ENCODE peak calls at places on chromosomes 12 and 14, in seven cellular contexts. One of them, this sample, is unnamed. For H3K4me1, the result is how much of the 10 kb centered on the place peaks cover.

GRCh38 chr12:7369274-7369729 is 65.4 kb downstream of the ACSM4 start:
- DNase-seq in uterus: no peak
- DNase-seq in A549: no peak
- DNase-seq in body of pancreas: no peak
- DNase-seq in tibial nerve: no peak
- DNase-seq in gastrocnemius medialis: peak
- DNase-seq in Peyer's patch: no peak
- DNase-seq in this sample: no peak

GRCh38 chr12:88144037-88144436 is 1.9 kb downstream of the TMTC3 start:
- DNase-seq in uterus: no peak
- DNase-seq in A549: no peak
- DNase-seq in body of pancreas: no peak
- DNase-seq in tibial nerve: no peak
- DNase-seq in gastrocnemius medialis: no peak
- DNase-seq in Peyer's patch: no peak
- DNase-seq in this sample: no peak

GRCh38 chr14:23297096-23297495 is 5.6 kb downstream of the PPP1R3E start:
- DNase-seq in uterus: no peak
- DNase-seq in A549: no peak
- DNase-seq in body of pancreas: no peak
- DNase-seq in tibial nerve: no peak
- DNase-seq in gastrocnemius medialis: no peak
- DNase-seq in Peyer's patch: no peak
- DNase-seq in this sample: no peak

GRCh38 chr14:73381379-73382013 is 76.8 kb downstream of the NUMB start:
- DNase-seq in uterus: no peak
- DNase-seq in A549: no peak
- DNase-seq in body of pancreas: no peak
- DNase-seq in tibial nerve: no peak
- DNase-seq in gastrocnemius medialis: no peak
- DNase-seq in Peyer's patch: no peak
- DNase-seq in this sample: no peak

GRCh38 chr12:121284551-121285390 is 11.7 kb downstream of the CAMKK2 start:
- DNase-seq in uterus: no peak
- DNase-seq in A549: no peak
- DNase-seq in body of pancreas: peak
- DNase-seq in tibial nerve: no peak
- DNase-seq in gastrocnemius medialis: no peak
- DNase-seq in Peyer's patch: peak
- DNase-seq in this sample: peak

GRCh38 chr12:118356809-118357326 is 15.8 kb downstream of the TAOK3 start:
- DNase-seq in uterus: no peak
- DNase-seq in A549: peak
- DNase-seq in body of pancreas: no peak
- DNase-seq in tibial nerve: no peak
- DNase-seq in gastrocnemius medialis: no peak
- DNase-seq in Peyer's patch: no peak
- DNase-seq in this sample: no peak

GRCh38 chr14:53055003-53055402 is 98.1 kb downstream of the DDHD1 start:
- DNase-seq in uterus: no peak
- DNase-seq in A549: peak
- DNase-seq in body of pancreas: no peak
- DNase-seq in tibial nerve: no peak
- DNase-seq in gastrocnemius medialis: no peak
- DNase-seq in Peyer's patch: no peak
- DNase-seq in this sample: no peak

GRCh38 chr12:123058980-123059379 is 78.5 kb downstream of the ARL6IP4 start:
- DNase-seq in uterus: no peak
- DNase-seq in A549: no peak
- DNase-seq in body of pancreas: no peak
- DNase-seq in tibial nerve: no peak
- DNase-seq in gastrocnemius medialis: no peak
- DNase-seq in Peyer's patch: no peak
- DNase-seq in this sample: no peak

GRCh38 chr14:31966896-31967668 is 110.0 kb upstream of the ARHGAP5 start:
- DNase-seq in uterus: no peak
- DNase-seq in A549: no peak
- DNase-seq in body of pancreas: no peak
- DNase-seq in tibial nerve: no peak
- DNase-seq in gastrocnemius medialis: no peak
- DNase-seq in Peyer's patch: no peak
- DNase-seq in this sample: no peak

GRCh38 chr12:104569348-104570173 is 112.8 kb downstream of the CHST11 start:
- DNase-seq in uterus: no peak
- DNase-seq in A549: no peak
- DNase-seq in body of pancreas: no peak
- DNase-seq in tibial nerve: no peak
- DNase-seq in gastrocnemius medialis: no peak
- DNase-seq in Peyer's patch: peak
- DNase-seq in this sample: peak

DNA sequence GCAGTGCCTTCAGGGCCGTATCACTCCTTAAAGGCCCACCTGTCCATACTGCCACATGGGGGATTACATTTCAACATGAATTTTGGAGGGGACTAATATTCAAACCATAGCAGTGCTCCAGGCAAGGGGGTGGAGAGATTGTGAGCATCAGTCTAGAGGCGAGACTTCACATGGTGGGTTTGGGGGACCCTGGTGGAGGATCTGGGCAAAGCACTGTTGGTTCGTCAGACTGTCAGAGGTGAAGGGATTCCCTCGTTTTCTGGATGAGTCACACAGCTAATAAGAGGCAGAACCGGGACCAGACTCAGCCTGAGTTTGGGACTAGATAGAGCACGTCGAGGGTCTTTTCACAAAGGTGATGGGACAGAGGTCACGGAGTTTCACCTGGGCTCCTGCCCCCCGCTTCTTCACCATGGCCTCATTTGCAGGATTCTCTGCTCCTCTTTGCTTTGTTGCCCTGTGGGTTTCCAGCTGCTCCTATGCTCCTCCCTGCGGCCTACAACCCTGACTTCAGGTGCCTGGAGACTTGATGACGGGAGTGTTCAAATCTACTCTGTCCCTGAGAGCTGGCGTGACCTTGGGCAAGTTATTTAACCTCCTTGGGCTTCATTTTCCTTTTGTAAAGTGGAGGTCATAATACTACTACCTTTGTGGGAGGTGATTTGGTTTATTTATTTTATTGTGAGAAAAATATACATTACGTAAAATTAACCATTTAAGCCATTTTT is 41.5 kb downstream of the TEAD4 start:
- DNase-seq in uterus: no peak
- DNase-seq in A549: no peak
- DNase-seq in body of pancreas: peak
- DNase-seq in tibial nerve: no peak
- DNase-seq in gastrocnemius medialis: peak
- DNase-seq in Peyer's patch: no peak
- DNase-seq in this sample: no peak
- TF ChIP-seq CTCF in uterus: no peak
- TF ChIP-seq CTCF in A549: no peak
- TF ChIP-seq CTCF in body of pancreas: no peak
- TF ChIP-seq CTCF in tibial nerve: no peak
- TF ChIP-seq CTCF in gastrocnemius medialis: peak
- TF ChIP-seq CTCF in Peyer's patch: no peak
- TF ChIP-seq CTCF in this sample: no peak

GRCh38 chr12:69008510-69008909 is 75.5 kb upstream of the CPM start:
- DNase-seq in uterus: no peak
- DNase-seq in A549: no peak
- DNase-seq in body of pancreas: no peak
- DNase-seq in tibial nerve: no peak
- DNase-seq in gastrocnemius medialis: no peak
- DNase-seq in Peyer's patch: no peak
- DNase-seq in this sample: no peak

GRCh38 chr12:69007166-69007857 is 74.3 kb upstream of the CPM start:
- DNase-seq in uterus: no peak
- DNase-seq in A549: peak
- DNase-seq in body of pancreas: peak
- DNase-seq in tibial nerve: no peak
- DNase-seq in gastrocnemius medialis: peak
- DNase-seq in Peyer's patch: peak
- DNase-seq in this sample: peak

GRCh38 chr12:69002969-69003368 is 70.0 kb upstream of the CPM start:
- DNase-seq in uterus: no peak
- DNase-seq in A549: no peak
- DNase-seq in body of pancreas: no peak
- DNase-seq in tibial nerve: no peak
- DNase-seq in gastrocnemius medialis: no peak
- DNase-seq in Peyer's patch: no peak
- DNase-seq in this sample: no peak

GRCh38 chr12:69007858-69008314 is 74.9 kb upstream of the CPM start:
- DNase-seq in uterus: no peak
- DNase-seq in A549: no peak
- DNase-seq in body of pancreas: no peak
- DNase-seq in tibial nerve: no peak
- DNase-seq in gastrocnemius medialis: no peak
- DNase-seq in Peyer's patch: no peak
- DNase-seq in this sample: no peak
- TF ChIP-seq POLR2A in uterus: no peak
- TF ChIP-seq POLR2A in A549: no peak
- TF ChIP-seq POLR2A in body of pancreas: no peak
- TF ChIP-seq POLR2A in tibial nerve: no peak
- TF ChIP-seq POLR2A in gastrocnemius medialis: no peak
- TF ChIP-seq POLR2A in Peyer's patch: no peak
- TF ChIP-seq POLR2A in this sample: no peak

DNA sequence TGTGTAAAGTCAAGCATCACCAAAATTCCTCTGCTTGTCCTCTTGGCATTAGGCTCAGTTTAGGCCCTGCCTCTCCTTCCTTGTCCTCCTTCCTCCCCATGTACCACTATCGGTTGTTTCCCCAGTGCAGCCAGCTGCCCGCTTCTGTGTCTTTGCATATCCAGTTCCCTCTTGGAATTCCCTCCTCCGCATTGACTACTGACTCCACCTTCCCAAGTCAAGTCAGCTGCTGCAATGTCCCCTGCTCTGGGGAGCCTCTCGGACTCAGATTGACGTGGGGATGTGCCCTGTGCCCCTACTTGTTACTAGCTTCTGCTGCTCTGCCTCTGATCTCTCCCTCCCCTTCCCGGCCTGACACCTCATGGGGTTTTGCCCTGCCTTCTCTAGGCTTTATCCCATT is 2.2 kb upstream of the CD9 start:
- DNase-seq in uterus: peak
- DNase-seq in A549: no peak
- DNase-seq in body of pancreas: no peak
- DNase-seq in tibial nerve: no peak
- DNase-seq in gastrocnemius medialis: no peak
- DNase-seq in Peyer's patch: no peak
- DNase-seq in this sample: no peak
- H3K4me1 ChIP-seq in uterus: under half
- H3K4me1 ChIP-seq in A549: under half
- H3K4me1 ChIP-seq in body of pancreas: under half
- H3K4me1 ChIP-seq in tibial nerve: half or more
- H3K4me1 ChIP-seq in gastrocnemius medialis: under half
- H3K4me1 ChIP-seq in Peyer's patch: under half
- H3K4me1 ChIP-seq in this sample: under half

DNA sequence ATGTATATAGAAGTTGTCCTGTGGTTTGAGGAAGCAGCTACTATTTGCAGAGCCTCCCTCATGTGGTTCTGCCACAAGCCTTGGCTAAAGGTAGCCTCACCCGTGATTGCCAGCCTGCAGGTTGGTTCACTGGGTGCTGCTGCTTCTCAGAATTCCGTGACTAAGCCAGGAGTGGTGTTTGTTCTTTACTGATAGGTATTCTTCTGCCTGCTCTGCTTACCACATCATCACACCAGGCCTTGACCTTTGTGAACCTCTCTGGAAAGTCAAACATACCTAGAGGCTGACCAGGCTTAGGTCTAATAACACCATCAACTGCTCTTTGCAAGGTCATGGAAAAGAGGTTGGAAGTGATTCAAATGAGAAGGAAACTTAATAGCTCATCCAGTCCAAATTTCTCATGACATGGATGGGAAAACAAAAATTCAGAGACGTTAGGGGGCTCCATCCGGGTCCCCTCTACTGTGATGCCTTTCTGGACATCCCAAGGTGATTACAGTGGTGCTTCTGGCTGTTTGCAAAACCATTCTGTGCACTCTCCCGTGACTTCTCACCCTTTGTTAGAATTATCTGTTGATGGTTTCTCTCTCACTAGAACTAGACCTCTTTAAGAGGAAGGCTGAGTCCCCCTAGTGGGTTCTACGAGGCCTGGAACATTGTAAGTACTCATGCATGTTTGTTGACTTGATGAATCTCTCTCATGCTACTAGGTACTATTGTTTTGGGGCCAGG is 8.5 kb upstream of the SOCS2 start:
- DNase-seq in uterus: no peak
- DNase-seq in A549: peak
- DNase-seq in body of pancreas: no peak
- DNase-seq in tibial nerve: no peak
- DNase-seq in gastrocnemius medialis: no peak
- DNase-seq in Peyer's patch: no peak
- DNase-seq in this sample: no peak
- TF ChIP-seq CTCF in uterus: no peak
- TF ChIP-seq CTCF in A549: peak
- TF ChIP-seq CTCF in body of pancreas: no peak
- TF ChIP-seq CTCF in tibial nerve: no peak
- TF ChIP-seq CTCF in gastrocnemius medialis: no peak
- TF ChIP-seq CTCF in Peyer's patch: no peak
- TF ChIP-seq CTCF in this sample: no peak

GRCh38 chr12:52074006-52074405 is 4.2 kb downstream of the ATG101 start:
- DNase-seq in uterus: no peak
- DNase-seq in A549: no peak
- DNase-seq in body of pancreas: no peak
- DNase-seq in tibial nerve: no peak
- DNase-seq in gastrocnemius medialis: peak
- DNase-seq in Peyer's patch: peak
- DNase-seq in this sample: no peak

GRCh38 chr12:52075409-52075724 is 4.1 kb upstream of the SMIM41 start:
- DNase-seq in uterus: no peak
- DNase-seq in A549: no peak
- DNase-seq in body of pancreas: no peak
- DNase-seq in tibial nerve: no peak
- DNase-seq in gastrocnemius medialis: no peak
- DNase-seq in Peyer's patch: no peak
- DNase-seq in this sample: no peak

GRCh38 chr12:52074656-52075408 is 4.7 kb upstream of the SMIM41 start:
- DNase-seq in uterus: no peak
- DNase-seq in A549: no peak
- DNase-seq in body of pancreas: no peak
- DNase-seq in tibial nerve: no peak
- DNase-seq in gastrocnemius medialis: no peak
- DNase-seq in Peyer's patch: no peak
- DNase-seq in this sample: no peak

GRCh38 chr12:52070243-52070925 is 606 bp downstream of the ATG101 start:
- DNase-seq in uterus: no peak
- DNase-seq in A549: no peak
- DNase-seq in body of pancreas: no peak
- DNase-seq in tibial nerve: no peak
- DNase-seq in gastrocnemius medialis: no peak
- DNase-seq in Peyer's patch: no peak
- DNase-seq in this sample: no peak

DNA sequence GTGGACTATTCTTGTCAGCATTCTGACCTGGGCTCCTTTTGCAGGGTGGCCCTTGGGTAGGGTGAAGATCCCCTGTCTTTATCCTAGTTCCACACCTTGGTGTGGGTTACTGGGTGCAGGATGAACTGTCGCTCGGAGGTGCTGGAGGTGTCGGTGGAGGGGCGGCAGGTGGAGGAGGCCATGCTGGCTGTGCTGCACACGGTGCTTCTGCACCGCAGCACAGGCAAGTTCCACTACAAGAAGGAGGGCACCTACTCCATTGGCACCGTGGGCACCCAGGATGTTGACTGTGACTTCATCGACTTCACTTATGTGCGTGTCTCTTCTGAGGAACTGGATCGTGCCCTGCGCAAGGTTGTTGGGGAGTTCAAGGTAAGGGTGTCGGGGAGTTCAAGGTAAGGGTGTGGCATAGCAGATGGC is 3.8 kb downstream of the ATG101 start:
- DNase-seq in uterus: no peak
- DNase-seq in A549: no peak
- DNase-seq in body of pancreas: no peak
- DNase-seq in tibial nerve: no peak
- DNase-seq in gastrocnemius medialis: no peak
- DNase-seq in Peyer's patch: no peak
- DNase-seq in this sample: no peak
- TF ChIP-seq POLR2A in uterus: no peak
- TF ChIP-seq POLR2A in A549: no peak
- TF ChIP-seq POLR2A in body of pancreas: no peak
- TF ChIP-seq POLR2A in tibial nerve: no peak
- TF ChIP-seq POLR2A in gastrocnemius medialis: no peak
- TF ChIP-seq POLR2A in Peyer's patch: no peak
- TF ChIP-seq POLR2A in this sample: no peak

This sample was measured in transverse colon.